ENCODE peak calls at places on chromosomes 6 and 20, in ten cellular contexts. One of them, this sample, is unnamed.

GRCh38 chr6:106727480-106728153 is 98.2 kb downstream of the QRSL1 start:
- DNase-seq in fibroblast of lung: no peak
- DNase-seq in cardiac muscle cell: no peak
- DNase-seq in effector memory CD4-positive, alpha-beta T cell: no peak
- DNase-seq in CD8-positive, alpha-beta memory T cell: no peak
- DNase-seq in fibroblast of mammary gland: no peak
- DNase-seq in AG04450: no peak
- DNase-seq in transverse colon: no peak
- DNase-seq in choroid plexus epithelial cell: peak; percentile 2
- DNase-seq in H7: no peak
- DNase-seq in this sample: no peak

GRCh38 chr6:47358440-47359225 is 48.9 kb upstream of the TNFRSF21 start:
- DNase-seq in effector memory CD4-positive, alpha-beta T cell: no peak
- DNase-seq in CD8-positive, alpha-beta memory T cell: no peak
- DNase-seq in AG04450: no peak
- DNase-seq in H7: no peak
- DNase-seq in fibroblast of lung: no peak
- DNase-seq in transverse colon: no peak
- DNase-seq in fibroblast of mammary gland: no peak
- DNase-seq in choroid plexus epithelial cell: no peak
- DNase-seq in cardiac muscle cell: no peak
- DNase-seq in this sample: peak; percentile 9

GRCh38 chr6:111674413-111674812 is 68.7 kb upstream of the TRAF3IP2 start:
- DNase-seq in transverse colon: no peak
- DNase-seq in fibroblast of mammary gland: no peak
- DNase-seq in fibroblast of lung: no peak
- DNase-seq in AG04450: no peak
- DNase-seq in CD8-positive, alpha-beta memory T cell: no peak
- DNase-seq in effector memory CD4-positive, alpha-beta T cell: no peak
- DNase-seq in cardiac muscle cell: no peak
- DNase-seq in choroid plexus epithelial cell: no peak
- DNase-seq in H7: no peak
- DNase-seq in this sample: no peak

GRCh38 chr6:34015576-34015975 is 130.3 kb downstream of the GRM4 start:
- DNase-seq in effector memory CD4-positive, alpha-beta T cell: no peak
- DNase-seq in fibroblast of lung: peak; percentile 53
- DNase-seq in choroid plexus epithelial cell: peak; percentile 17
- DNase-seq in fibroblast of mammary gland: no peak
- DNase-seq in CD8-positive, alpha-beta memory T cell: no peak
- DNase-seq in H7: peak; percentile 87
- DNase-seq in transverse colon: no peak
- DNase-seq in cardiac muscle cell: peak; percentile 8
- DNase-seq in AG04450: no peak
- DNase-seq in this sample: no peak

GRCh38 chr6:26520088-26520839 is 17.9 kb upstream of the HMGN4 start:
- DNase-seq in transverse colon: no peak
- DNase-seq in fibroblast of mammary gland: no peak
- DNase-seq in H7: peak; percentile 15
- DNase-seq in fibroblast of lung: no peak
- DNase-seq in CD8-positive, alpha-beta memory T cell: no peak
- DNase-seq in AG04450: no peak
- DNase-seq in choroid plexus epithelial cell: no peak
- DNase-seq in cardiac muscle cell: no peak
- DNase-seq in effector memory CD4-positive, alpha-beta T cell: no peak
- DNase-seq in this sample: peak; percentile 67

GRCh38 chr20:56581701-56582100 is 47.4 kb upstream of the TFAP2C start:
- DNase-seq in cardiac muscle cell: no peak
- DNase-seq in choroid plexus epithelial cell: no peak
- DNase-seq in CD8-positive, alpha-beta memory T cell: no peak
- DNase-seq in AG04450: no peak
- DNase-seq in effector memory CD4-positive, alpha-beta T cell: no peak
- DNase-seq in fibroblast of lung: no peak
- DNase-seq in H7: no peak
- DNase-seq in transverse colon: no peak
- DNase-seq in fibroblast of mammary gland: no peak
- DNase-seq in this sample: no peak

GRCh38 chr6:83071023-83071422 is 3.6 kb downstream of the DOP1A start:
- DNase-seq in fibroblast of lung: peak; percentile 40
- DNase-seq in H7: no peak
- DNase-seq in CD8-positive, alpha-beta memory T cell: no peak
- DNase-seq in transverse colon: no peak
- DNase-seq in choroid plexus epithelial cell: no peak
- DNase-seq in AG04450: no peak
- DNase-seq in fibroblast of mammary gland: peak; percentile 21
- DNase-seq in cardiac muscle cell: peak; percentile 41
- DNase-seq in effector memory CD4-positive, alpha-beta T cell: no peak
- DNase-seq in this sample: no peak

GRCh38 chr20:10466855-10467254 is 31.8 kb downstream of the SLX4IP start:
- DNase-seq in choroid plexus epithelial cell: no peak
- DNase-seq in AG04450: no peak
- DNase-seq in effector memory CD4-positive, alpha-beta T cell: no peak
- DNase-seq in transverse colon: no peak
- DNase-seq in cardiac muscle cell: no peak
- DNase-seq in H7: no peak
- DNase-seq in fibroblast of mammary gland: no peak
- DNase-seq in CD8-positive, alpha-beta memory T cell: no peak
- DNase-seq in fibroblast of lung: no peak
- DNase-seq in this sample: no peak

GRCh38 chr6:167759206-167759605 is 67.5 kb upstream of the AFDN start:
- DNase-seq in effector memory CD4-positive, alpha-beta T cell: no peak
- DNase-seq in AG04450: no peak
- DNase-seq in choroid plexus epithelial cell: no peak
- DNase-seq in fibroblast of mammary gland: no peak
- DNase-seq in fibroblast of lung: no peak
- DNase-seq in transverse colon: no peak
- DNase-seq in CD8-positive, alpha-beta memory T cell: no peak
- DNase-seq in H7: no peak
- DNase-seq in cardiac muscle cell: no peak
- DNase-seq in this sample: no peak

GRCh38 chr6:3316818-3317217 is 58.1 kb downstream of the PSMG4 start:
- DNase-seq in AG04450: no peak
- DNase-seq in CD8-positive, alpha-beta memory T cell: no peak
- DNase-seq in cardiac muscle cell: no peak
- DNase-seq in fibroblast of mammary gland: no peak
- DNase-seq in effector memory CD4-positive, alpha-beta T cell: no peak
- DNase-seq in H7: no peak
- DNase-seq in transverse colon: no peak
- DNase-seq in fibroblast of lung: no peak
- DNase-seq in choroid plexus epithelial cell: no peak
- DNase-seq in this sample: no peak

GRCh38 chr6:43250992-43251373 is 7.7 kb downstream of the TTBK1 start:
- DNase-seq in transverse colon: no peak
- DNase-seq in effector memory CD4-positive, alpha-beta T cell: no peak
- DNase-seq in cardiac muscle cell: no peak
- DNase-seq in fibroblast of mammary gland: no peak
- DNase-seq in CD8-positive, alpha-beta memory T cell: no peak
- DNase-seq in fibroblast of lung: no peak
- DNase-seq in AG04450: no peak
- DNase-seq in choroid plexus epithelial cell: no peak
- DNase-seq in H7: no peak
- DNase-seq in this sample: peak; percentile 31

GRCh38 chr6:117344444-117345291 is 79.3 kb downstream of the VGLL2 start:
- DNase-seq in CD8-positive, alpha-beta memory T cell: no peak
- DNase-seq in H7: no peak
- DNase-seq in cardiac muscle cell: no peak
- DNase-seq in fibroblast of lung: no peak
- DNase-seq in fibroblast of mammary gland: no peak
- DNase-seq in transverse colon: no peak
- DNase-seq in AG04450: no peak
- DNase-seq in effector memory CD4-positive, alpha-beta T cell: no peak
- DNase-seq in choroid plexus epithelial cell: no peak
- DNase-seq in this sample: no peak

GRCh38 chr20:37777556-37777955 is 83.7 kb downstream of the CTNNBL1 start:
- DNase-seq in fibroblast of lung: peak; percentile 27
- DNase-seq in CD8-positive, alpha-beta memory T cell: no peak
- DNase-seq in choroid plexus epithelial cell: no peak
- DNase-seq in fibroblast of mammary gland: peak; percentile 40
- DNase-seq in cardiac muscle cell: peak; percentile 38
- DNase-seq in AG04450: no peak
- DNase-seq in effector memory CD4-positive, alpha-beta T cell: no peak
- DNase-seq in H7: no peak
- DNase-seq in transverse colon: no peak
- DNase-seq in this sample: no peak

GRCh38 chr6:12289655-12290489 is at the start of gene EDN1:
- DNase-seq in fibroblast of mammary gland: peak; percentile 71
- DNase-seq in transverse colon: peak; percentile 85
- DNase-seq in effector memory CD4-positive, alpha-beta T cell: no peak
- DNase-seq in CD8-positive, alpha-beta memory T cell: no peak
- DNase-seq in H7: peak; percentile 80
- DNase-seq in fibroblast of lung: peak; percentile 88
- DNase-seq in cardiac muscle cell: peak; percentile 93
- DNase-seq in choroid plexus epithelial cell: peak; percentile 84
- DNase-seq in AG04450: peak; percentile 50
- DNase-seq in this sample: peak; percentile 33

GRCh38 chr20:9573598-9573997 is 59.2 kb downstream of the LAMP5 start:
- DNase-seq in cardiac muscle cell: no peak
- DNase-seq in transverse colon: no peak
- DNase-seq in fibroblast of lung: no peak
- DNase-seq in effector memory CD4-positive, alpha-beta T cell: no peak
- DNase-seq in choroid plexus epithelial cell: no peak
- DNase-seq in H7: no peak
- DNase-seq in fibroblast of mammary gland: no peak
- DNase-seq in AG04450: no peak
- DNase-seq in CD8-positive, alpha-beta memory T cell: no peak
- DNase-seq in this sample: no peak

GRCh38 chr20:41032243-41032642 is 3.6 kb downstream of the TOP1 start:
- DNase-seq in fibroblast of mammary gland: no peak
- DNase-seq in effector memory CD4-positive, alpha-beta T cell: no peak
- DNase-seq in choroid plexus epithelial cell: peak; percentile 49
- DNase-seq in fibroblast of lung: peak; percentile 55
- DNase-seq in CD8-positive, alpha-beta memory T cell: no peak
- DNase-seq in transverse colon: no peak
- DNase-seq in H7: no peak
- DNase-seq in cardiac muscle cell: peak; percentile 35
- DNase-seq in AG04450: no peak
- DNase-seq in this sample: no peak

GRCh38 chr6:158634695-158635426 is 9.7 kb downstream of the DYNLT1 start:
- DNase-seq in fibroblast of mammary gland: no peak
- DNase-seq in transverse colon: no peak
- DNase-seq in effector memory CD4-positive, alpha-beta T cell: no peak
- DNase-seq in cardiac muscle cell: no peak
- DNase-seq in fibroblast of lung: no peak
- DNase-seq in CD8-positive, alpha-beta memory T cell: no peak
- DNase-seq in choroid plexus epithelial cell: no peak
- DNase-seq in AG04450: no peak
- DNase-seq in H7: no peak
- DNase-seq in this sample: no peak

GRCh38 chr6:78908621-78909020 is 41.3 kb downstream of the IRAK1BP1 start:
- DNase-seq in effector memory CD4-positive, alpha-beta T cell: no peak
- DNase-seq in fibroblast of lung: no peak
- DNase-seq in H7: no peak
- DNase-seq in fibroblast of mammary gland: peak; percentile 17
- DNase-seq in CD8-positive, alpha-beta memory T cell: no peak
- DNase-seq in choroid plexus epithelial cell: peak; percentile 18
- DNase-seq in AG04450: no peak
- DNase-seq in cardiac muscle cell: no peak
- DNase-seq in transverse colon: no peak
- DNase-seq in this sample: no peak

GRCh38 chr6:78916411-78916810 is 49.1 kb downstream of the IRAK1BP1 start:
- DNase-seq in choroid plexus epithelial cell: no peak
- DNase-seq in CD8-positive, alpha-beta memory T cell: no peak
- DNase-seq in transverse colon: no peak
- DNase-seq in AG04450: no peak
- DNase-seq in effector memory CD4-positive, alpha-beta T cell: no peak
- DNase-seq in fibroblast of lung: no peak
- DNase-seq in fibroblast of mammary gland: no peak
- DNase-seq in cardiac muscle cell: no peak
- DNase-seq in H7: no peak
- DNase-seq in this sample: no peak

GRCh38 chr6:78910611-78911134 is 43.3 kb downstream of the IRAK1BP1 start:
- DNase-seq in cardiac muscle cell: peak; percentile 37
- DNase-seq in AG04450: no peak
- DNase-seq in choroid plexus epithelial cell: peak; percentile 13
- DNase-seq in CD8-positive, alpha-beta memory T cell: no peak
- DNase-seq in transverse colon: peak; percentile 16
- DNase-seq in effector memory CD4-positive, alpha-beta T cell: no peak
- DNase-seq in H7: peak; percentile 87
- DNase-seq in fibroblast of lung: peak; percentile 25
- DNase-seq in fibroblast of mammary gland: peak; percentile 16
- DNase-seq in this sample: no peak

GRCh38 chr6:78909391-78909790 is 42.0 kb downstream of the IRAK1BP1 start:
- DNase-seq in choroid plexus epithelial cell: peak; percentile 78
- DNase-seq in cardiac muscle cell: peak; percentile 67
- DNase-seq in AG04450: no peak
- DNase-seq in fibroblast of mammary gland: peak; percentile 73
- DNase-seq in fibroblast of lung: peak; percentile 20
- DNase-seq in effector memory CD4-positive, alpha-beta T cell: no peak
- DNase-seq in H7: no peak
- DNase-seq in CD8-positive, alpha-beta memory T cell: no peak
- DNase-seq in transverse colon: no peak
- DNase-seq in this sample: no peak

GRCh38 chr6:78911218-78911617 is 43.9 kb downstream of the IRAK1BP1 start:
- DNase-seq in choroid plexus epithelial cell: no peak
- DNase-seq in fibroblast of mammary gland: peak; percentile 47
- DNase-seq in CD8-positive, alpha-beta memory T cell: no peak
- DNase-seq in H7: no peak
- DNase-seq in fibroblast of lung: no peak
- DNase-seq in cardiac muscle cell: peak; percentile 6
- DNase-seq in AG04450: no peak
- DNase-seq in transverse colon: no peak
- DNase-seq in effector memory CD4-positive, alpha-beta T cell: no peak
- DNase-seq in this sample: no peak
- H3K4me3 ChIP-seq in choroid plexus epithelial cell: peak overlapping the region; percentile 73
- H3K4me3 ChIP-seq in fibroblast of mammary gland: peak overlapping the region; percentile 54
- H3K4me3 ChIP-seq in CD8-positive, alpha-beta memory T cell: no peak overlapping the region
- H3K4me3 ChIP-seq in H7: peak overlapping the region; percentile 60
- H3K4me3 ChIP-seq in fibroblast of lung: no peak overlapping the region
- H3K4me3 ChIP-seq in cardiac muscle cell: no peak overlapping the region
- H3K4me3 ChIP-seq in AG04450: no peak overlapping the region
- H3K4me3 ChIP-seq in transverse colon: peak overlapping the region; percentile 36
- H3K4me3 ChIP-seq in effector memory CD4-positive, alpha-beta T cell: no peak overlapping the region
- H3K4me3 ChIP-seq in this sample: no peak overlapping the region

GRCh38 chr20:32961956-32962517 is 42.2 kb downstream of the SUN5 start:
- DNase-seq in effector memory CD4-positive, alpha-beta T cell: no peak
- DNase-seq in cardiac muscle cell: no peak
- DNase-seq in AG04450: no peak
- DNase-seq in H7: peak; percentile 14
- DNase-seq in CD8-positive, alpha-beta memory T cell: no peak
- DNase-seq in transverse colon: no peak
- DNase-seq in fibroblast of lung: no peak
- DNase-seq in choroid plexus epithelial cell: no peak
- DNase-seq in fibroblast of mammary gland: no peak
- DNase-seq in this sample: no peak
- H3K4me3 ChIP-seq in effector memory CD4-positive, alpha-beta T cell: no peak overlapping the region
- H3K4me3 ChIP-seq in cardiac muscle cell: no peak overlapping the region
- H3K4me3 ChIP-seq in AG04450: no peak overlapping the region
- H3K4me3 ChIP-seq in H7: no peak overlapping the region
- H3K4me3 ChIP-seq in CD8-positive, alpha-beta memory T cell: no peak overlapping the region
- H3K4me3 ChIP-seq in transverse colon: no peak overlapping the region
- H3K4me3 ChIP-seq in fibroblast of lung: no peak overlapping the region
- H3K4me3 ChIP-seq in choroid plexus epithelial cell: no peak overlapping the region
- H3K4me3 ChIP-seq in fibroblast of mammary gland: no peak overlapping the region
- H3K4me3 ChIP-seq in this sample: no peak overlapping the region

GRCh38 chr6:37555040-37555781 is 55.5 kb upstream of the CCDC167 start:
- DNase-seq in fibroblast of mammary gland: no peak
- DNase-seq in transverse colon: no peak
- DNase-seq in fibroblast of lung: no peak
- DNase-seq in effector memory CD4-positive, alpha-beta T cell: no peak
- DNase-seq in cardiac muscle cell: no peak
- DNase-seq in H7: no peak
- DNase-seq in CD8-positive, alpha-beta memory T cell: no peak
- DNase-seq in choroid plexus epithelial cell: no peak
- DNase-seq in AG04450: no peak
- DNase-seq in this sample: no peak
- H3K4me3 ChIP-seq in fibroblast of mammary gland: no peak overlapping the region
- H3K4me3 ChIP-seq in transverse colon: no peak overlapping the region
- H3K4me3 ChIP-seq in fibroblast of lung: no peak overlapping the region
- H3K4me3 ChIP-seq in effector memory CD4-positive, alpha-beta T cell: no peak overlapping the region
- H3K4me3 ChIP-seq in cardiac muscle cell: no peak overlapping the region
- H3K4me3 ChIP-seq in H7: no peak overlapping the region
- H3K4me3 ChIP-seq in CD8-positive, alpha-beta memory T cell: no peak overlapping the region
- H3K4me3 ChIP-seq in choroid plexus epithelial cell: no peak overlapping the region
- H3K4me3 ChIP-seq in AG04450: no peak overlapping the region
- H3K4me3 ChIP-seq in this sample: no peak overlapping the region

GRCh38 chr20:63702036-63702665 is 5.6 kb downstream of the ARFRP1 start:
- DNase-seq in CD8-positive, alpha-beta memory T cell: no peak
- DNase-seq in cardiac muscle cell: no peak
- DNase-seq in effector memory CD4-positive, alpha-beta T cell: no peak
- DNase-seq in choroid plexus epithelial cell: no peak
- DNase-seq in AG04450: no peak
- DNase-seq in H7: no peak
- DNase-seq in fibroblast of mammary gland: no peak
- DNase-seq in transverse colon: no peak
- DNase-seq in fibroblast of lung: no peak
- DNase-seq in this sample: peak; percentile 13
- H3K4me3 ChIP-seq in CD8-positive, alpha-beta memory T cell: no peak overlapping the region
- H3K4me3 ChIP-seq in cardiac muscle cell: no peak overlapping the region
- H3K4me3 ChIP-seq in effector memory CD4-positive, alpha-beta T cell: no peak overlapping the region
- H3K4me3 ChIP-seq in choroid plexus epithelial cell: no peak overlapping the region
- H3K4me3 ChIP-seq in AG04450: no peak overlapping the region
- H3K4me3 ChIP-seq in H7: no peak overlapping the region
- H3K4me3 ChIP-seq in fibroblast of mammary gland: no peak overlapping the region
- H3K4me3 ChIP-seq in transverse colon: no peak overlapping the region
- H3K4me3 ChIP-seq in fibroblast of lung: no peak overlapping the region
- H3K4me3 ChIP-seq in this sample: no peak overlapping the region